ENCODE peak calls at places on chromosomes 5 and 9, in seven cellular contexts. G, M, O, H, U, I and B are unnamed samples.

GRCh38 chr5:77867194-77867691 is 91.1 kb upstream of the TBCA start:
- DNase-seq in G (no peak), M (peak), O (no peak), H (no peak), U (no peak), I (peak), B (no peak)

GRCh38 chr5:54281933-54282332 is 28.4 kb downstream of the ARL15 start:
- DNase-seq in G (no peak), M (no peak), O (no peak), H (no peak), U (no peak), I (no peak), B (no peak)

GRCh38 chr5:95163079-95163478 is 121.8 kb downstream of the MCTP1 start:
- DNase-seq in G (no peak), M (no peak), O (no peak), H (peak), U (no peak), I (no peak), B (no peak)

GRCh38 chr5:150338546-150338945 is 19.0 kb upstream of the TCOF1 start:
- DNase-seq in G (no peak), M (no peak), O (no peak), H (no peak), U (no peak), I (no peak), B (no peak)

GRCh38 chr5:55713871-55714270 is 1.7 kb upstream of the SLC38A9 start:
- DNase-seq in G (no peak), M (peak), O (no peak), H (no peak), U (no peak), I (no peak), B (no peak)

GRCh38 chr9:111393971-111394370 is 63.9 kb upstream of the OR2K2 start:
- DNase-seq in G (no peak), M (no peak), O (no peak), H (no peak), U (no peak), I (no peak), B (no peak)

GRCh38 chr5:135700731-135701130 is 121.9 kb upstream of the CXCL14 start:
- DNase-seq in G (no peak), M (no peak), O (no peak), H (no peak), U (no peak), I (no peak), B (no peak)

GRCh38 chr5:137206030-137206715 is 293.0 kb downstream of the SPOCK1 start:
- DNase-seq in G (no peak), M (peak), O (no peak), H (no peak), U (no peak), I (peak), B (no peak)

GRCh38 chr5:95923918-95924559 is 37.6 kb downstream of the ELL2 start:
- DNase-seq in G (no peak), M (no peak), O (no peak), H (no peak), U (no peak), I (no peak), B (no peak)

GRCh38 chr9:136324501-136325300 is 2.6 kb upstream of the GPSM1 start:
- DNase-seq in G (no peak), M (no peak), O (no peak), H (peak), U (no peak), I (no peak), B (no peak)

GRCh38 chr5:163978897-163979296 is 473.5 kb downstream of the MAT2B start:
- DNase-seq in G (no peak), M (no peak), O (no peak), H (peak), U (peak), I (no peak), B (no peak)

GRCh38 chr9:115766495-115766894 is 387.1 kb upstream of the PAPPA start:
- DNase-seq in G (no peak), M (no peak), O (no peak), H (no peak), U (no peak), I (no peak), B (no peak)

GRCh38 chr5:179316111-179316551 is 29.1 kb downstream of the ADAMTS2 start:
- DNase-seq in G (no peak), M (no peak), O (no peak), H (no peak), U (no peak), I (no peak), B (no peak)

GRCh38 chr5:60382761-60383160 is 317.2 kb downstream of the DEPDC1B start:
- DNase-seq in G (no peak), M (peak), O (no peak), H (peak), U (no peak), I (peak), B (no peak)

GRCh38 chr9:115625954-115626353 is 508.0 kb upstream of the TNC start:
- DNase-seq in G (no peak), M (no peak), O (no peak), H (no peak), U (no peak), I (no peak), B (no peak)

GRCh38 chr9:126959326-126959725 is 44.7 kb downstream of the RALGPS1 start:
- DNase-seq in G (no peak), M (no peak), O (no peak), H (no peak), U (peak), I (no peak), B (no peak)

GRCh38 chr5:138632900-138633489 is 57.8 kb upstream of the HSPA9 start:
- DNase-seq in G (no peak), M (peak), O (no peak), H (peak), U (peak), I (peak), B (no peak)

GRCh38 chr5:142827934-142828576 is 57.9 kb downstream of the ARHGAP26 start:
- DNase-seq in G (no peak), M (peak), O (no peak), H (no peak), U (no peak), I (no peak), B (no peak)

GRCh38 chr9:121358747-121359146 is 11.3 kb downstream of the STOM start:
- DNase-seq in G (no peak), M (no peak), O (no peak), H (no peak), U (no peak), I (no peak), B (no peak)

GRCh38 chr5:149166128-149166527 is 24.8 kb downstream of the ABLIM3 start:
- DNase-seq in G (no peak), M (peak), O (no peak), H (no peak), U (no peak), I (peak), B (no peak)

GRCh38 chr5:92559743-92560142 is 1021.3 kb downstream of the NR2F1-AS1 start:
- DNase-seq in G (peak), M (peak), O (no peak), H (no peak), U (no peak), I (no peak), B (no peak)

GRCh38 chr9:135920973-135921585 is 13.7 kb upstream of the CAMSAP1 start:
- DNase-seq in G (no peak), M (no peak), O (no peak), H (no peak), U (no peak), I (no peak), B (no peak)

GRCh38 chr5:81429986-81430385 is 36.1 kb upstream of the ACOT12 start:
- DNase-seq in G (no peak), M (no peak), O (no peak), H (no peak), U (no peak), I (no peak), B (no peak)

GRCh38 chr9:137202966-137203365 is 2.4 kb upstream of the TPRN start:
- DNase-seq in G (no peak), M (no peak), O (no peak), H (no peak), U (no peak), I (no peak), B (no peak)

GRCh38 chr5:28788954-28789353 is 1750.6 kb upstream of the CDH9 start:
- DNase-seq in G (no peak), M (no peak), O (no peak), H (no peak), U (no peak), I (no peak), B (no peak)

GRCh38 chr5:2271280-2271679 is 388.6 kb upstream of the IRX4 start:
- DNase-seq in G (no peak), M (no peak), O (no peak), H (no peak), U (no peak), I (no peak), B (no peak)

GRCh38 chr9:20406344-20406743 is 216.0 kb downstream of the MLLT3 start:
- DNase-seq in G (no peak), M (no peak), O (no peak), H (no peak), U (no peak), I (no peak), B (no peak)

GRCh38 chr9:20408513-20408912 is 213.8 kb downstream of the MLLT3 start:
- DNase-seq in G (no peak), M (no peak), O (no peak), H (no peak), U (peak), I (no peak), B (no peak)

GRCh38 chr9:20409321-20410092 is 212.8 kb downstream of the MLLT3 start:
- DNase-seq in G (no peak), M (no peak), O (no peak), H (no peak), U (no peak), I (no peak), B (no peak)

GRCh38 chr9:20405086-20405485 is 217.2 kb downstream of the MLLT3 start:
- DNase-seq in G (no peak), M (peak), O (no peak), H (no peak), U (no peak), I (no peak), B (no peak)

GRCh38 chr9:20407013-20407412 is 215.3 kb downstream of the MLLT3 start:
- DNase-seq in G (no peak), M (no peak), O (no peak), H (no peak), U (no peak), I (no peak), B (no peak)
- TF ChIP-seq CTCF in G (no peak), M (peak), O (no peak), H (no peak), U (no peak), I (peak), B (no peak)

DNA sequence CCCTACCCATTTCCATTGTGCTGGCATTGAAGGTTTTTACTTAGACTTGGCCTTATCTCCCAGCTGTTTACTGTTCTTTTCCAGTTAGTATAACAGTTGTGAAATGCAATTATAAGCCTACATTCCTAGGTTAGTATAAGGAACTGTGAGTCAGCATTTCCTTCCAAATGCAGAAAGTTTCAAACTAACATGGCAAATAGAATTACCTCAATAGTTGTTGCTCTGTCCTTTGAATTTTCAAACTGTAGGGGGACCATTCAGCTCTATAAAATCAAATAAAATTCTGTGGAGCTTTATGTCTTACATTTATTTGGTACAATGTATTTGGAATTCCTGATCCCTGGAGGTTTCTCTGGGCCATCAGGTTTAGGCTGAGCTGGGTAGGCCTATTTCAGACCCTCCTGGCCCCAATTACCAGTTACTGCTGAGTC is 47.2 kb downstream of the ARHGEF28 start:
- DNase-seq in G (peak), M (peak), O (no peak), H (no peak), U (no peak), I (peak), B (no peak)
- TF ChIP-seq CTCF in G (no peak), M (peak), O (no peak), H (no peak), U (no peak), I (peak), B (no peak)

GRCh38 chr5:76801159-76801802 is 17.5 kb upstream of the F2RL1 start:
- DNase-seq in G (no peak), M (peak), O (no peak), H (no peak), U (no peak), I (peak), B (no peak)

GRCh38 chr5:76799588-76799987 is 19.2 kb upstream of the F2RL1 start:
- DNase-seq in G (no peak), M (no peak), O (no peak), H (no peak), U (no peak), I (no peak), B (no peak)

GRCh38 chr5:76807296-76807695 is 11.5 kb upstream of the F2RL1 start:
- DNase-seq in G (no peak), M (peak), O (no peak), H (no peak), U (no peak), I (peak), B (no peak)

GRCh38 chr5:76804266-76804665 is 14.6 kb upstream of the F2RL1 start:
- DNase-seq in G (no peak), M (no peak), O (no peak), H (peak), U (no peak), I (peak), B (no peak)

DNA sequence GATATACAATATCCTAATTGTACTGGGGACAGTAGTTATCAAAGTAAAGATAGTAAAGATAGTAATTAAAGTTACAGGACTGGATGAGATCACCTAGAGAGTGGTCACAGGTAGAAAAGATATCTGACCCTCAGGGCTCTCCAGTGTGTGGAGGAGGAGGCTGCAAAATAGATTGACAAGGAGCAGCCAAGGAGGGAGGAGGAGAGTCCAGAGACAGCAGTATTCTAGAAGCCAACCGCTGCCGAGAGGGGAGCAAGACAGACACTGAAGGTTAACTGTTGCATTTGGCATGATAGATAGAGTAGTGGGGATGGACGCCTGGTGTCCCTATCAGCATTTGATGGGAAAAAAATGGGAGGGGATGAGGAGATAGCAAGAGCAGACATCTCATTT is 17.0 kb upstream of the F2RL1 start:
- DNase-seq in G (no peak), M (no peak), O (no peak), H (no peak), U (no peak), I (no peak), B (no peak)
- TF ChIP-seq CTCF in G (no peak), M (no peak), O (no peak), H (no peak), U (no peak), I (no peak), B (no peak)

GRCh38 chr9:133713211-133713959 is 24.8 kb downstream of the SARDH start:
- DNase-seq in G (no peak), M (no peak), O (no peak), H (no peak), U (no peak), I (no peak), B (no peak)
- TF ChIP-seq CTCF in G (no peak), M (no peak), O (no peak), H (no peak), U (no peak), I (no peak), B (no peak)

GRCh38 chr5:10304932-10305331 is 2.8 kb downstream of the CMBL start:
- DNase-seq in G (no peak), M (no peak), O (no peak), H (no peak), U (no peak), I (no peak), B (no peak)
- TF ChIP-seq CTCF in G (no peak), M (no peak), O (no peak), H (no peak), U (no peak), I (no peak), B (no peak)

DNA sequence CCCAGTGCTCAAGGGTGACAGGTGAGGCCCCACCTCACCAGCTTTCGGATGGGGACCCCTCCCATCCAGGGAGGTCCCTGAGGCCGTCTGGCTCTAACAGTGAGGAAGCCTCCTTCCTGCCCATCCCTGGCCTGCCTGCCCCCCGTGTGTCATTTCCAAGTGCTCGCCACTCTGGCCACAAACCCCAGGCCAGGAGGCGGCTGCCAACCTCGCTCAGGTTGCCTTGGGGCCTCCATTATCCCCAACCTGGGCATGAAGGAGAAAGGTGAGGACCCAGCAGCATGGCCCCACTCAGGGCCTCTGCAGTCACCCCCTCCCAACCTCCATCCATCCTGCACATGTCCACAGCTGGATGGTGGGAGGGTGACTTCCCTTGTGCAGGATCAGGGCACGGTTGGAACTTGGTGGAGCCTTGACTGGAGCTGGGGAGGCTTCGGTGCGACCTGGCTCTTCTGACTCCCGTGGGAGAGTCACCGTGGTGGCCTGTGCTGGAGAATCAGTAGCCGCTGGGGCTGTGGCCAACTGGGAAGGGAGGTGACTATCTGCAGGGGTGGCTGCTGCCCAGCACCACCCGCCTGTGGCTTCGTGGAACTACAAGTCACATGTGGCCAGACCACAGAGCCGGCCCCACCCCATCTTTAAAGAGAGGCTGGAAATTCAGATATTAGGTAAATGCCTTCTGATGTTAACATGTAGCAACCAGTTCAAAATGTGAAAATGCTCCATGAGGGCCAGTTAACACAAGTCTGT is 37.5 kb upstream of the GFPT2 start:
- DNase-seq in G (no peak), M (no peak), O (no peak), H (no peak), U (no peak), I (peak), B (no peak)
- TF ChIP-seq CTCF in G (no peak), M (no peak), O (no peak), H (no peak), U (no peak), I (peak), B (no peak)

GRCh38 chr5:139847790-139848507 is 52.3 kb downstream of the PSD2 start:
- DNase-seq in G (no peak), M (no peak), O (no peak), H (peak), U (peak), I (peak), B (no peak)
- TF ChIP-seq CTCF in G (no peak), M (no peak), O (no peak), H (no peak), U (no peak), I (no peak), B (no peak)